ENCODE peak calls at places on chromosomes 1 and 21, in seven cellular contexts. P is A549, T is breast epithelium, D is keratinocyte, E is Peyer's patch, H is lower leg skin, G is fibroblast of lung. I is an unnamed sample.

GRCh38 chr1:216902669-216903388 is 179.6 kb upstream of the ESRRG start:
- DNase-seq in P (no peak), T (peak; percentile 88), D (peak; percentile 98), E (no peak), H (no peak), G (peak; percentile 46), I (no peak)

GRCh38 chr1:201348211-201348566 is 29.3 kb downstream of the TNNT2 start:
- DNase-seq in P (peak; percentile 64), T (no peak), D (no peak), E (no peak), H (no peak), G (peak; percentile 60), I (peak; percentile 45)

GRCh38 chr1:94579876-94580294 is 38.3 kb upstream of the F3 start:
- DNase-seq in P (peak; percentile 83), T (no peak), D (peak; percentile 98), E (no peak), H (no peak), G (peak; percentile 83), I (no peak)

GRCh38 chr1:30328401-30329262 is 394.8 kb downstream of the MATN1 start:
- DNase-seq in P (no peak), T (no peak), D (no peak), E (no peak), H (no peak), G (no peak), I (no peak)

GRCh38 chr1:119467857-119468666 is 38.9 kb upstream of the HSD3B1 start:
- DNase-seq in P (no peak), T (no peak), D (no peak), E (no peak), H (no peak), G (no peak), I (no peak)

GRCh38 chr1:116987256-116987555 is 14.4 kb upstream of the CD101 start:
- DNase-seq in P (no peak), T (no peak), D (no peak), E (peak; percentile 57), H (no peak), G (no peak), I (no peak)

GRCh38 chr1:151131832-151132675 is 14.4 kb downstream of the SEMA6C start:
- DNase-seq in P (no peak), T (peak; percentile 26), D (no peak), E (no peak), H (no peak), G (no peak), I (no peak)

GRCh38 chr1:39632491-39633417 is 6.7 kb downstream of the HEYL start:
- DNase-seq in P (no peak), T (no peak), D (no peak), E (no peak), H (peak; percentile 89), G (peak; percentile 63), I (peak; percentile 63)

GRCh38 chr21:45246014-45246413 is 41.7 kb downstream of the POFUT2 start:
- DNase-seq in P (no peak), T (no peak), D (no peak), E (no peak), H (no peak), G (no peak), I (no peak)

GRCh38 chr1:222420621-222421020 is 127.3 kb downstream of the HHIPL2 start:
- DNase-seq in P (no peak), T (no peak), D (no peak), E (peak; percentile 19), H (no peak), G (no peak), I (no peak)

GRCh38 chr21:34085129-34085528 is 11.8 kb downstream of the MRPS6 start:
- DNase-seq in P (no peak), T (no peak), D (no peak), E (no peak), H (no peak), G (no peak), I (no peak)

GRCh38 chr1:55714230-55714629 is 499.1 kb upstream of the USP24 start:
- DNase-seq in P (no peak), T (no peak), D (no peak), E (no peak), H (no peak), G (no peak), I (no peak)

GRCh38 chr1:219988387-219988786 is 57.9 kb downstream of the EPRS1 start:
- DNase-seq in P (no peak), T (no peak), D (no peak), E (no peak), H (no peak), G (no peak), I (no peak)

GRCh38 chr1:19647643-19648042 is 3.5 kb downstream of the NBL1 start:
- DNase-seq in P (no peak), T (no peak), D (no peak), E (no peak), H (no peak), G (no peak), I (no peak)

GRCh38 chr1:157580179-157580827 is 17.6 kb downstream of the FCRL4 start:
- DNase-seq in P (peak; percentile 65), T (peak; percentile 19), D (peak; percentile 49), E (peak; percentile 40), H (no peak), G (peak; percentile 63), I (no peak)

GRCh38 chr1:222617367-222617951 is 438 bp upstream of the MIA3 start:
- DNase-seq in P (peak; percentile 90), T (peak; percentile 93), D (peak; percentile 76), E (peak; percentile 93), H (peak; percentile 98), G (peak; percentile 97), I (peak; percentile 95)

GRCh38 chr1:49251385-49251784 is 474.7 kb upstream of the BEND5 start:
- DNase-seq in P (no peak), T (no peak), D (no peak), E (no peak), H (no peak), G (no peak), I (no peak)

GRCh38 chr1:54464477-54465146 is 58.4 kb upstream of the SSBP3 start:
- DNase-seq in P (no peak), T (no peak), D (no peak), E (no peak), H (no peak), G (no peak), I (no peak)

GRCh38 chr1:1364266-1364665 is 5.9 kb upstream of the MXRA8 start:
- DNase-seq in P (no peak), T (peak; percentile 75), D (no peak), E (no peak), H (no peak), G (no peak), I (no peak)

GRCh38 chr21:39137248-39138186 is 45.7 kb downstream of the PSMG1 start:
- DNase-seq in P (peak; percentile 56), T (no peak), D (no peak), E (no peak), H (no peak), G (peak; percentile 24), I (no peak)

GRCh38 chr1:6162341-6162740 is 17.8 kb downstream of the CHD5 start:
- DNase-seq in P (no peak), T (no peak), D (no peak), E (no peak), H (no peak), G (no peak), I (no peak)

GRCh38 chr1:6163973-6164617 is 16.0 kb downstream of the CHD5 start:
- DNase-seq in P (no peak), T (no peak), D (no peak), E (no peak), H (no peak), G (no peak), I (no peak)

GRCh38 chr1:6165027-6165426 is 15.1 kb downstream of the CHD5 start:
- DNase-seq in P (no peak), T (no peak), D (no peak), E (no peak), H (no peak), G (no peak), I (no peak)

GRCh38 chr1:6163191-6163972 is 16.7 kb downstream of the CHD5 start:
- DNase-seq in P (no peak), T (no peak), D (no peak), E (no peak), H (no peak), G (no peak), I (no peak)

GRCh38 chr1:6162773-6163172 is 17.3 kb downstream of the CHD5 start:
- DNase-seq in P (no peak), T (no peak), D (no peak), E (no peak), H (no peak), G (no peak), I (no peak)
- TF ChIP-seq CTCF in P (no peak), T (no peak), D (no peak), E (no peak), H (no peak), G (no peak), I (no peak)

GRCh38 chr1:183353597-183353996 is 64.6 kb downstream of the NMNAT2 start:
- DNase-seq in P (no peak), T (no peak), D (no peak), E (no peak), H (no peak), G (no peak), I (no peak)

GRCh38 chr1:183355181-183355580 is 63.0 kb downstream of the NMNAT2 start:
- DNase-seq in P (no peak), T (no peak), D (no peak), E (no peak), H (no peak), G (no peak), I (no peak)

GRCh38 chr1:183346276-183346732 is 71.9 kb downstream of the NMNAT2 start:
- DNase-seq in P (no peak), T (no peak), D (no peak), E (no peak), H (no peak), G (no peak), I (no peak)

GRCh38 chr1:183349201-183349711 is 68.9 kb downstream of the NMNAT2 start:
- DNase-seq in P (no peak), T (peak; percentile 30), D (no peak), E (no peak), H (no peak), G (peak; percentile 19), I (no peak)
- TF ChIP-seq CTCF in P (no peak), T (no peak), D (no peak), E (no peak), H (no peak), G (no peak), I (no peak)

GRCh38 chr1:167507719-167508118 is 10.6 kb downstream of the CD247 start:
- DNase-seq in P (no peak), T (no peak), D (no peak), E (no peak), H (no peak), G (no peak), I (no peak)
- TF ChIP-seq CTCF in P (no peak), T (no peak), D (no peak), E (no peak), H (no peak), G (no peak), I (no peak)

DNA sequence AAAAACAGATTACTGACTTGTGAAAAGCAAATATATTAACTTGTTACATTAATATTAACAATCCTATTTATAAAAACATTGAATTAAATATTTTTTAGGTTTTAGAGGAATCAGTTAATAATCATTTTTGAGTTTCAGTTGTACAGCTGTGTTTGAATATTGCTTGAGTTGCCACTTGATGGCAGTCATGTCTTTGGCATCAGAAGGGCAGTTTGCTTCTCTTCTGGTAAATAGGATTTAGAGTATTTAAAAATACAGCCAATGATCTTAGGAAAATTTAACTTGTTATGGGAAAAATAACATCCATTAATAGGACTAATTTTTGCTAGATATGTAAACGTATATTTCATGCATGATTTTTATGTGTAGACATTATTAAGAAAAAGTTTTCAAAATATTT is 234.1 kb downstream of the NCAM2 start:
- DNase-seq in P (no peak), T (no peak), D (no peak), E (no peak), H (no peak), G (peak; percentile 83), I (no peak)
- TF ChIP-seq CTCF in P (no peak), T (no peak), D (no peak), E (no peak), H (no peak), G (peak; percentile 57), I (peak; percentile 28)

GRCh38 chr1:77279929-77280328 is 1.9 kb upstream of the AK5 start:
- DNase-seq in P (no peak), T (no peak), D (no peak), E (no peak), H (no peak), G (no peak), I (no peak)
- TF ChIP-seq CTCF in P (no peak), T (no peak), D (no peak), E (no peak), H (no peak), G (no peak), I (no peak)